ENCODE peak calls at places on chromosome 9, in five cellular contexts. E is Calu3, H is lung, W is heart right ventricle, S is astrocyte of the spinal cord. F is an unnamed sample.

GRCh38 chr9:134846699-134847098 is 33.9 kb upstream of the FCN2 start:
- DNase-seq in E (no peak), S (no peak), H (no peak), W (no peak), F (no peak)

GRCh38 chr9:3868012-3868411 is 342.2 kb upstream of the RFX3 start:
- DNase-seq in E (no peak), H (no peak), W (no peak), S (no peak), F (no peak)

GRCh38 chr9:97556036-97556720 is 54.7 kb downstream of the TMOD1 start:
- DNase-seq in S (no peak), W (no peak), E (no peak), H (no peak), F (no peak)

GRCh38 chr9:120324996-120325642 is 254.8 kb downstream of the CDK5RAP2 start:
- DNase-seq in W (no peak), E (no peak), H (no peak), S (no peak), F (no peak)

GRCh38 chr9:92934321-92934720 is 13.0 kb upstream of the FGD3 start:
- DNase-seq in W (no peak), E (no peak), H (no peak), S (no peak), F (no peak)

GRCh38 chr9:114108016-114108833 is 9.1 kb upstream of the KIF12 start:
- DNase-seq in E (peak), S (peak), H (peak), W (peak), F (no peak)

GRCh38 chr9:72294952-72295351 is 70.1 kb downstream of the ZFAND5 start:
- DNase-seq in E (peak), W (no peak), S (no peak), H (peak), F (no peak)

GRCh38 chr9:88949425-88949824 is 41.8 kb upstream of the S1PR3 start:
- DNase-seq in W (peak), E (no peak), S (peak), H (peak), F (no peak)

GRCh38 chr9:116081437-116082110 is 72.0 kb upstream of the PAPPA start:
- DNase-seq in W (no peak), E (no peak), S (no peak), H (no peak), F (no peak)

GRCh38 chr9:101737705-101738565 is 512 bp downstream of the GRIN3A start:
- DNase-seq in S (no peak), W (no peak), H (no peak), E (peak), F (peak)

GRCh38 chr9:76733096-76733495 is 31.1 kb upstream of the PCA3 start:
- DNase-seq in S (no peak), W (no peak), H (no peak), E (no peak), F (no peak)

GRCh38 chr9:111020594-111020993 is 17.7 kb downstream of the LPAR1 start:
- DNase-seq in W (no peak), H (no peak), S (no peak), E (no peak), F (no peak)

GRCh38 chr9:113853333-113853732 is 22.8 kb upstream of the ZNF618 start:
- DNase-seq in H (no peak), E (peak), S (no peak), W (no peak), F (no peak)

GRCh38 chr9:123893831-123894460 is 36.0 kb downstream of the DENND1A start:
- DNase-seq in E (no peak), W (no peak), H (no peak), S (peak), F (no peak)

GRCh38 chr9:91179237-91180138 is 182.2 kb downstream of the AUH start:
- DNase-seq in H (peak), E (no peak), S (peak), W (no peak), F (no peak)

GRCh38 chr9:124272118-124272517 is 14.4 kb downstream of the NEK6 start:
- DNase-seq in E (no peak), H (no peak), W (no peak), S (no peak), F (no peak)

GRCh38 chr9:137397675-137398423 is 25.1 kb downstream of the EXD3 start:
- DNase-seq in W (no peak), E (no peak), S (no peak), H (no peak), F (peak)

GRCh38 chr9:1171541-1171940 is 121.4 kb downstream of the DMRT2 start:
- DNase-seq in S (no peak), H (no peak), W (no peak), E (no peak), F (no peak)

GRCh38 chr9:137648396-137648795 is 29.6 kb downstream of the EHMT1 start:
- DNase-seq in W (no peak), E (no peak), S (peak), H (no peak), F (peak)

GRCh38 chr9:111662851-111663823 is 1.7 kb downstream of the GNG10 start:
- DNase-seq in W (no peak), E (no peak), H (no peak), S (no peak), F (no peak)

GRCh38 chr9:122180633-122181032 is 20.9 kb downstream of the MORN5 start:
- DNase-seq in E (peak), W (no peak), H (no peak), S (peak), F (peak)

GRCh38 chr9:109317979-109318671 is 2.7 kb downstream of the EPB41L4B start:
- DNase-seq in S (no peak), W (no peak), E (no peak), H (no peak), F (no peak)

GRCh38 chr9:121344062-121344696 is 25.9 kb downstream of the STOM start:
- DNase-seq in H (no peak), E (no peak), S (no peak), W (no peak), F (no peak)

GRCh38 chr9:7360513-7360912 is 439.1 kb downstream of the DMAC1 start:
- DNase-seq in S (no peak), H (no peak), W (no peak), E (no peak), F (no peak)

GRCh38 chr9:33225319-33226152 is 14.4 kb upstream of the SPINK4 start:
- DNase-seq in S (peak), H (peak), E (peak), W (peak), F (no peak)

GRCh38 chr9:69549310-69550202 is 122.6 kb downstream of the APBA1 start:
- DNase-seq in W (peak), S (peak), E (peak), H (no peak), F (no peak)

GRCh38 chr9:70421272-70422180 is 7.1 kb upstream of the KLF9 start:
- DNase-seq in W (peak), S (peak), E (no peak), H (no peak), F (no peak)

GRCh38 chr9:28502189-28502588 is 928.9 kb upstream of the C9orf72 start:
- DNase-seq in H (no peak), W (no peak), E (no peak), S (no peak), F (no peak)

GRCh38 chr9:114112778-114113585 is 13.9 kb upstream of the KIF12 start:
- DNase-seq in S (peak), H (peak), W (peak), E (no peak), F (no peak)

GRCh38 chr9:71929223-71929622 is 17.8 kb downstream of the C9orf85 start:
- DNase-seq in E (peak), S (no peak), W (no peak), H (no peak), F (no peak)

GRCh38 chr9:92463989-92464388 is 18.3 kb downstream of the ASPN start:
- DNase-seq in H (no peak), W (no peak), E (no peak), S (peak), F (no peak)

GRCh38 chr9:135032868-135033460 is 54.5 kb upstream of the OLFM1 start:
- DNase-seq in S (no peak), E (no peak), W (no peak), H (no peak), F (peak)

GRCh38 chr9:72932669-72933068 is 20.2 kb downstream of the ALDH1A1 start:
- DNase-seq in W (no peak), S (no peak), E (no peak), H (no peak), F (no peak)

GRCh38 chr9:137919095-137919465 is 41.5 kb downstream of the CACNA1B start:
- DNase-seq in H (no peak), S (no peak), W (no peak), E (no peak), F (no peak)

GRCh38 chr9:82722556-82722955 is 340.4 kb downstream of the RASEF start:
- DNase-seq in S (no peak), H (no peak), W (no peak), E (no peak), F (no peak)

GRCh38 chr9:113361304-113362018 is 12.1 kb downstream of the BSPRY start:
- DNase-seq in S (peak), E (no peak), W (no peak), H (no peak), F (no peak)

GRCh38 chr9:116336133-116336862 is 182.7 kb downstream of the PAPPA start:
- DNase-seq in W (no peak), E (no peak), S (no peak), H (no peak), F (no peak)

GRCh38 chr9:136900988-136901515 is 14.7 kb downstream of the TRAF2 start:
- DNase-seq in S (no peak), H (peak), W (no peak), E (peak), F (no peak)

GRCh38 chr9:71620806-71621205 is 147.5 kb downstream of the CEMIP2 start:
- DNase-seq in S (no peak), E (no peak), H (no peak), W (no peak), F (no peak)

DNA sequence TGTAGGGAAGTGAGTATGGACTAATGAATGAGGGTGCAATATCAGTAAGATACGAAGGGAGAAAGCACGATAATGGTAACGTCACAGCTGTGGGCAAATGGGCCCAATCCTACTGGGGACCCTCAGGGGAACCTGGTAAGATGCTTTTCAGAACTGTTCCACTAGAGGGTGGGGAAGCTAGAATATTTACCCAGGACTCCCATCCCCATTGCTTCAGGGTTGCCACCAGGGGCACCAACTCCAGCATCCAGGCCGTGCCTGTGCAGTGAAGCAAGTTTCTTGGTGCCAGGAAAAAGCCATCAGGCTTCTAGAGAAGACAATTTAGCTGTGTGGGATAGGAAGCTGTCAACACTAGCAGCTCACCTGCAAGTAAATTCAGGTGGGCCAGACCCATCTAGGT is 409.3 kb downstream of the AGTPBP1 start:
- DNase-seq in H (no peak), E (peak), S (no peak), W (no peak), F (no peak)
- TF ChIP-seq CTCF in H (no peak), E (peak), S (peak), W (peak), F (peak)

GRCh38 chr9:79026311-79026710 is 545.5 kb upstream of the TLE4 start:
- DNase-seq in S (peak), H (no peak), W (no peak), E (no peak), F (no peak)
- TF ChIP-seq CTCF in S (no peak), H (no peak), W (no peak), E (no peak), F (no peak)

GRCh38 chr9:35076848-35077247 is 2.9 kb downstream of the FANCG start:
- DNase-seq in H (no peak), E (no peak), W (no peak), S (no peak), F (no peak)
- TF ChIP-seq CTCF in H (no peak), E (no peak), W (no peak), S (no peak), F (no peak)

GRCh38 chr9:27336829-27337228 is 39.9 kb upstream of the EQTN start:
- DNase-seq in E (no peak), W (no peak), H (no peak), S (no peak), F (no peak)
- TF ChIP-seq CTCF in E (no peak), W (no peak), H (no peak), S (no peak), F (no peak)

F was measured in chondrocyte.